ENCODE peak calls at places on chromosomes 3 and 15, in nine cellular contexts. J is ovary; G is colonic mucosa; S is CD4-positive, CD25-positive, alpha-beta regulatory T cell; P is cardiac fibroblast; R is cardiac muscle cell; K is brain microvascular endothelial cell; A is Caco-2; F is heart left ventricle. Z is an unnamed sample.

GRCh38 chr3:11757441-11757875 is 89.2 kb downstream of the TAMM41 start:
- DNase-seq in F (no peak), G (no peak), P (peak), S (no peak), R (peak), K (peak), J (no peak), A (no peak), Z (no peak)

GRCh38 chr3:18357747-18358146 is 67.4 kb downstream of the SATB1 start:
- DNase-seq in S (no peak), A (no peak), R (no peak), G (no peak), K (no peak), P (no peak), F (no peak), J (no peak), Z (no peak)

GRCh38 chr3:86792316-86792715 is 198.6 kb downstream of the VGLL3 start:
- DNase-seq in S (no peak), A (no peak), J (no peak), K (no peak), P (peak), F (no peak), R (peak), G (no peak), Z (peak)

GRCh38 chr3:141552440-141552991 is 65.7 kb downstream of the RASA2 start:
- DNase-seq in J (no peak), A (no peak), P (no peak), G (no peak), K (no peak), F (no peak), R (no peak), S (no peak), Z (no peak)

GRCh38 chr3:159796744-159797143 is 191.9 kb upstream of the IL12A start:
- DNase-seq in A (no peak), G (no peak), F (no peak), K (peak), J (no peak), R (peak), S (no peak), P (peak), Z (no peak)

GRCh38 chr15:63233667-63234419 is 43.6 kb upstream of the APH1B start:
- DNase-seq in F (no peak), A (no peak), G (no peak), J (no peak), K (peak), P (peak), R (peak), S (no peak), Z (peak)

GRCh38 chr3:53709856-53710674 is 136.2 kb downstream of the CHDH start:
- DNase-seq in R (peak), A (peak), G (peak), K (peak), J (peak), S (peak), P (peak), F (peak), Z (peak)

GRCh38 chr3:40752492-40752891 is 227.7 kb downstream of the ZNF621 start:
- DNase-seq in F (no peak), K (no peak), A (no peak), P (no peak), G (no peak), R (no peak), J (no peak), S (no peak), Z (no peak)

GRCh38 chr3:167952969-167953368 is 142.8 kb downstream of the GOLIM4 start:
- DNase-seq in A (no peak), P (no peak), G (no peak), R (no peak), F (no peak), J (no peak), S (no peak), K (no peak), Z (no peak)

GRCh38 chr3:24047513-24047912 is 102.4 kb downstream of the NR1D2 start:
- DNase-seq in A (no peak), S (no peak), K (no peak), F (no peak), P (no peak), R (no peak), J (no peak), G (no peak), Z (no peak)

GRCh38 chr3:82505079-82505756 is 743.8 kb upstream of the GBE1 start:
- DNase-seq in J (no peak), A (no peak), P (no peak), F (no peak), R (no peak), K (no peak), G (no peak), S (no peak), Z (no peak)

GRCh38 chr15:29043731-29044485 is 158.1 kb downstream of the APBA2 start:
- DNase-seq in G (no peak), S (no peak), A (no peak), J (no peak), F (no peak), K (peak), P (peak), R (no peak), Z (peak)

GRCh38 chr3:10352146-10352911 is 31.4 kb upstream of the SEC13 start:
- DNase-seq in S (no peak), A (no peak), R (peak), K (peak), G (no peak), F (no peak), J (no peak), P (peak), Z (peak)

GRCh38 chr3:157906627-157907026 is 199.6 kb downstream of the SHOX2 start:
- DNase-seq in F (no peak), R (peak), P (peak), S (no peak), K (no peak), A (no peak), G (no peak), J (no peak), Z (no peak)

GRCh38 chr3:81728766-81729544 is 32.5 kb downstream of the GBE1 start:
- DNase-seq in G (no peak), K (no peak), S (no peak), A (no peak), R (peak), F (no peak), J (no peak), P (peak), Z (no peak)

GRCh38 chr15:36982441-36982840 is 117.9 kb downstream of the MEIS2 start:
- DNase-seq in P (peak), J (no peak), R (peak), G (no peak), A (no peak), F (no peak), K (no peak), S (no peak), Z (no peak)

GRCh38 chr3:186921578-186921977 is 8.7 kb upstream of the ST6GAL1 start:
- DNase-seq in S (no peak), J (no peak), A (no peak), P (no peak), G (no peak), K (no peak), F (no peak), R (no peak), Z (no peak)

GRCh38 chr3:125651246-125651645 is 55.9 kb upstream of the OSBPL11 start:
- DNase-seq in R (no peak), A (no peak), J (no peak), S (no peak), P (no peak), G (no peak), F (no peak), K (peak), Z (no peak)

GRCh38 chr15:43505723-43506122 is 11.7 kb upstream of the MAP1A start:
- DNase-seq in P (peak), S (no peak), F (no peak), R (peak), J (no peak), K (peak), G (no peak), A (no peak), Z (peak)

GRCh38 chr3:187628169-187628568 is 42.0 kb downstream of the SST start:
- DNase-seq in G (no peak), K (no peak), J (no peak), S (no peak), A (no peak), R (no peak), F (no peak), P (no peak), Z (no peak)

GRCh38 chr3:62873672-62874397 is 1.4 kb downstream of the CADPS start:
- DNase-seq in S (no peak), G (peak), F (peak), R (no peak), P (no peak), K (no peak), A (peak), J (peak), Z (no peak)

GRCh38 chr3:51393096-51393495 is 2.0 kb downstream of the RBM15B start:
- DNase-seq in G (no peak), R (no peak), K (no peak), J (no peak), P (no peak), S (no peak), A (no peak), F (no peak), Z (no peak)

GRCh38 chr3:112619295-112619694 is 21.6 kb downstream of the CCDC80 start:
- DNase-seq in P (peak), J (no peak), G (no peak), S (no peak), F (no peak), K (no peak), A (no peak), R (no peak), Z (no peak)

GRCh38 chr3:112973325-112974177 is 1.4 kb downstream of the CD200R1 start:
- DNase-seq in R (no peak), F (no peak), P (no peak), G (no peak), S (peak), K (no peak), A (no peak), J (no peak), Z (no peak)

GRCh38 chr3:112199622-112200316 is 66.7 kb upstream of the GCSAM start:
- DNase-seq in R (no peak), G (no peak), F (no peak), A (no peak), J (no peak), K (peak), P (peak), S (no peak), Z (no peak)

GRCh38 chr15:44243829-44244228 is 44.7 kb upstream of the GOLM2 start:
- DNase-seq in R (no peak), G (no peak), A (no peak), F (no peak), P (no peak), K (no peak), S (no peak), J (no peak), Z (no peak)

DNA sequence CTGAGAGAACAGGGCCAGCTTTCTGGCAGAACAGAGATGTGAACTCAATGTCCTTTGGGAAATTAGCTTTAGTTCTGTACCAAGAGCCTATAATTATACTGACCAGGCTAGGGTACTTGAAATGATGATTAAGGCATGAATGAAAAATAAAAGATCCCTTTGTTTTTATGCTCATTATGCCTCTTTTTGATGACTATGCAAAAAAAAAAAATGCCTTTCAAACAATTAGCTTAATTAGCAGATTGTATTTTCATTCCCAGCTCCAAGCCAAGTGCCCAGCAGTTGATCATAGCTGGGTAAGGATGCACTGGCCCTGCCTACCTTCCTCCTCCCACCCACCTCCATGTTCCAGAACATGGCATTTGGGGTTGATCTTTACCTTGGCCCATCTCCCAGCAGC is 56.8 kb downstream of the LYZL4 start:
- DNase-seq in A (no peak), G (no peak), R (no peak), F (no peak), P (no peak), K (no peak), S (no peak), J (no peak), Z (no peak)
- H3K4me3 ChIP-seq in A (no peak), G (no peak), R (no peak), F (no peak), P (no peak), K (no peak), S (no peak), J (no peak), Z (no peak)

DNA sequence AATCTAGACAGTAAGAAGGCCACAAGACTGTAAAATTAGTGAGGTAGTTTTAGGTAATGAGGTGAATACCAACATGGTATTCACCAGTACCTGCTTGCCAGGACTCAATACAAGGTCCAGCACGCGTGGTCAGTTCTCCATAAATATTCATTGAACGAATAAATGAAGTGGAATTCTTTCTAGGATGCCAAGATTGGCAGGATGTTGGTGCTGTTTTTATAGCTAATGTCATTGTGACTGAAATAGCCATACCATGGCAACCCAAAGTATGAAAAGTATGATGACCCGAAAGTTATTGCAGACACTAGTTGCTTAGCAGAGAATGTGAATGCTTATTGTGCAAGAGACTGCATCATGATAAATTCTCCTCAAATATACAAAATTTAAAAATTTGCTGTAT is 307.2 kb downstream of the KCNH8 start:
- DNase-seq in P (no peak), S (no peak), F (peak), G (no peak), K (no peak), R (no peak), J (no peak), A (no peak), Z (no peak)
- H3K4me3 ChIP-seq in P (no peak), S (no peak), F (no peak), G (no peak), K (no peak), R (no peak), J (no peak), A (no peak), Z (no peak)

GRCh38 chr3:13416002-13416793 is 3.9 kb downstream of the NUP210 start:
- DNase-seq in F (no peak), K (no peak), S (no peak), R (no peak), G (no peak), P (no peak), J (no peak), A (no peak), Z (no peak)
- H3K4me3 ChIP-seq in F (peak), K (no peak), S (peak), R (no peak), G (no peak), P (no peak), J (no peak), A (no peak), Z (no peak)

GRCh38 chr3:179726075-179726742 is 73.4 kb downstream of the USP13 start:
- DNase-seq in F (peak), J (no peak), S (no peak), R (no peak), A (no peak), P (no peak), K (no peak), G (no peak), Z (no peak)
- H3K4me3 ChIP-seq in F (no peak), J (no peak), S (no peak), R (no peak), A (no peak), P (no peak), K (no peak), G (no peak), Z (no peak)

DNA sequence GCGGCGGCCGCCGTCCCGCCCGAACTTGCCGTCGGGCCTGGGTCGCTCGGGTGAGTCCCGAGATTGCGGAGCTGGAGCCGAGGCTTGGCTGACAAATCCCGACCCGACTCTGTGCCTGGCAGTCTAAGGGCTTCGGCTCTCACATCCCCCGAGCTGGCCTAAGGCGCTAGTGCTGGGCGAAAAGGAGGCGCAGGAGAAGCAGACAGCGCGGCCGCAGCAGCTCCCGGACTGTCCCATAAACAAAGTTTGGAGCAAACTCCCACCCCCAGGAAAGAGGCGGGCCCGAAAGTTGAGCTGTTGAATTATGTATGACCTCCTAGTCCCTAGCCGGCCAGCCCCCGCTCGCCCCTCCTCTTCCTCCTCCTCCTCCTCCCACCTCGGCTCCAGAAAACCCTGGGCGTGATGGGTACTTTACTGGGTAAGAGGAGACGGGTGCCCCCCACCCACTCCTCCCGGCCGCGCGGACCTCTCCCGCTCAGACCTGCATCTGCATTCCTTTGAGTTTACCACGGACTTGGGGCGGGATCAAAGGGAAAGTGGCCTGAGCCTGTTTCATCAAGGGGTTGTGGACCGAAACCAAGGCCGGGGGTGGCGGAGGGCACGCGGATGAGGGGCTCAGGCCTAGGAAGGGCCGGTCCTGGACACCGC is at the start of gene WWTR1:
- DNase-seq in J (peak), P (peak), F (peak), G (peak), R (peak), K (peak), S (peak), A (peak), Z (peak)
- H3K4me3 ChIP-seq in J (peak), P (peak), F (peak), G (peak), R (peak), K (peak), S (peak), A (peak), Z (peak)

Z was measured in skeletal muscle cell.